ENCODE peak calls at places on chromosomes 1 and 21, in five cellular contexts. V is A549, E is ovary, D is K562, W is stomach. C is an unnamed sample.

GRCh38 chr21:45592626-45593134 is 50.4 kb upstream of the SLC19A1 start:
- DNase-seq in V (no peak), E (no peak), D (no peak), W (no peak), C (peak)

GRCh38 chr1:169148472-169149252 is 42.2 kb downstream of the ATP1B1 start:
- DNase-seq in V (peak), E (no peak), D (no peak), W (no peak), C (no peak)

GRCh38 chr1:204207136-204207616 is 6.6 kb downstream of the GOLT1A start:
- DNase-seq in V (peak), E (peak), D (peak), W (peak), C (peak)

GRCh38 chr1:94234615-94235014 is 2.8 kb downstream of the ARHGAP29 start:
- DNase-seq in V (no peak), E (no peak), D (no peak), W (no peak), C (no peak)

GRCh38 chr1:113929750-113930498 is 800 bp downstream of the HIPK1 start:
- DNase-seq in V (peak), E (peak), D (no peak), W (peak), C (peak)

GRCh38 chr1:167790117-167790516 is 68.3 kb downstream of the MPZL1 start:
- DNase-seq in V (no peak), E (no peak), D (no peak), W (no peak), C (no peak)

GRCh38 chr1:155934933-155935590 is 849 bp upstream of the KHDC4 start:
- DNase-seq in V (no peak), E (no peak), D (no peak), W (no peak), C (no peak)

GRCh38 chr1:6970256-6970655 is 185.0 kb downstream of the CAMTA1 start:
- DNase-seq in V (no peak), E (no peak), D (no peak), W (no peak), C (no peak)

GRCh38 chr1:9753121-9753531 is 70.6 kb downstream of the CLSTN1 start:
- DNase-seq in V (no peak), E (peak), D (no peak), W (no peak), C (no peak)

GRCh38 chr21:15841856-15842564 is 112.2 kb downstream of the USP25 start:
- DNase-seq in V (no peak), E (no peak), D (no peak), W (no peak), C (no peak)

GRCh38 chr1:20868263-20868662 is 81.2 kb upstream of the HP1BP3 start:
- DNase-seq in V (no peak), E (no peak), D (no peak), W (no peak), C (no peak)

GRCh38 chr1:28580706-28581530 is 11.1 kb upstream of the RAB42 start:
- DNase-seq in V (no peak), E (no peak), D (peak), W (peak), C (no peak)

GRCh38 chr1:240001177-240001740 is 90.4 kb upstream of the FMN2 start:
- DNase-seq in V (no peak), E (no peak), D (no peak), W (no peak), C (no peak)

GRCh38 chr21:39867198-39867650 is at the start of gene PCP4:
- DNase-seq in V (peak), E (peak), D (peak), W (peak), C (peak)

GRCh38 chr21:40681164-40681859 is 165.6 kb downstream of the DSCAM start:
- DNase-seq in V (no peak), E (no peak), D (no peak), W (no peak), C (no peak)

GRCh38 chr21:41241341-41241740 is 73.4 kb downstream of the BACE2 start:
- DNase-seq in V (no peak), E (no peak), D (no peak), W (no peak), C (no peak)

GRCh38 chr1:241079459-241079858 is 277.5 kb downstream of the RGS7 start:
- DNase-seq in V (no peak), E (no peak), D (no peak), W (no peak), C (no peak)
- TF ChIP-seq EP300 in V (no peak), E (no peak), D (no peak), W (no peak), C (no peak)

GRCh38 chr21:30337644-30338170 is at the start of gene KRTAP27-1:
- DNase-seq in V (no peak), E (no peak), D (no peak), W (no peak), C (no peak)
- TF ChIP-seq POLR2A in V (no peak), E (no peak), D (no peak), W (no peak), C (no peak)

DNA sequence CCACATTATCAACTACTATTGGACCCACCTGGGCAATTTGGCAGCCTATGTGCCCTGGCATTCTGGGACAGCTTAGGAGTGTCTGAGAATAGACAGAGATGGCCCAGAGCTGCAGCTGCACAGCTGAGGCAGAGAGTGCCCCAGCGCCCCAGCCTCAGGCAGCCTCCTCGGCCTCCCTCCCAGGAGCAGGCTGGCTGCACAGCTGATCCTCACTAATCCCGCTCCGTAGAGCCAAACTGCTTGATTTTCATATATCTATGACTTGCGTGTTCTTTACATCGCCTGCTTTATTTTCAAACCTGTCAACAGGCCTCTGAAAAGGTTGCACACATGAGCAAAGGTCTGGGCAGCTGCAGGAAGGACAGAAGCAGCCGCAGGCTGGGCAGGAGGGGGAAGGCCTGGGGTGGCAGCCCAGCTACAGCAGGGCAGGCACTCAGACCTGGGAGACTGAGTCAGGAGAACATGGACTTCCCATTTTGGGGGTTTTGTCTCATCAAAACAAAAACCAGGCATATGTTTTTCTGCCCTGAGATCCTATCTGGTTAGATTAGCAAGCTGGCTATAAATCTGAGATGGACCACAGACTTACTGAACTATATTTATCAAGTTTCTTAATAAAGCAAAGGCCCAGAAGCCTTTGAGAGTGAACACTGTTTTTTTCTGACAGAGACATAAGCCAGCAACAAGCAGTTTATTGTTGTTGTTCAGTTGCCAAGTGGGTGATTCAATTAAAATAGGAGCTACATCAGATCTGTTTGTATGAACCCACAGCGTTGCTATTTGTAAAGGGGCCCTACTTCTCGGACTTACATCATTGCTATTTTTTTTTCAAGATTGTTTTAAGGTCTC is 301.8 kb upstream of the DUSP10 start:
- DNase-seq in V (no peak), E (no peak), D (no peak), W (no peak), C (peak)
- TF ChIP-seq EP300 in V (no peak), E (no peak), D (no peak), W (no peak), C (peak)

GRCh38 chr1:1079408-1080121 is 5.5 kb upstream of the RNF223 start:
- DNase-seq in V (peak), E (peak), D (peak), W (peak), C (peak)
- TF ChIP-seq POLR2A in V (peak), E (no peak), D (peak), W (no peak), C (no peak)

C was measured in sigmoid colon.